ENCODE peak calls at places on chromosomes 7 and 10, in five cellular contexts. N is stomach, L is A549, F is tibial nerve, H is K562. P is an unnamed sample.

GRCh38 chr10:45660876-45661411 is 11.6 kb downstream of the ZFAND4 start:
- DNase-seq in N (no peak), L (no peak), F (no peak), H (no peak), P (no peak)

GRCh38 chr7:102152672-102153585 is 133.7 kb upstream of the SH2B2 start:
- DNase-seq in N (no peak), L (peak; percentile 94), F (no peak), H (no peak), P (no peak)

GRCh38 chr10:63200416-63200815 is 67.3 kb downstream of the NRBF2 start:
- DNase-seq in N (no peak), L (no peak), F (no peak), H (no peak), P (no peak)

GRCh38 chr10:59872892-59873463 is 33.4 kb downstream of the CCDC6 start:
- DNase-seq in N (no peak), L (peak; percentile 17), F (peak; percentile 41), H (peak; percentile 46), P (peak; percentile 92)

GRCh38 chr7:106731637-106732036 is 70.7 kb upstream of the CCDC71L start:
- DNase-seq in N (no peak), L (no peak), F (no peak), H (peak; percentile 33), P (no peak)

GRCh38 chr7:105448181-105448580 is 59.5 kb upstream of the SRPK2 start:
- DNase-seq in N (no peak), L (no peak), F (no peak), H (no peak), P (no peak)

GRCh38 chr7:14734839-14735321 is 167.7 kb downstream of the DGKB start:
- DNase-seq in N (no peak), L (no peak), F (no peak), H (no peak), P (no peak)

GRCh38 chr10:86944471-86944870 is 12.9 kb downstream of the MMRN2 start:
- DNase-seq in N (no peak), L (no peak), F (no peak), H (no peak), P (no peak)

GRCh38 chr10:125294109-125294508 is 133.7 kb upstream of the CTBP2 start:
- DNase-seq in N (no peak), L (no peak), F (no peak), H (no peak), P (no peak)

GRCh38 chr7:155451522-155452239 is 6.2 kb upstream of the EN2 start:
- DNase-seq in N (no peak), L (no peak), F (no peak), H (no peak), P (no peak)

GRCh38 chr10:98971464-98971863 is 264.2 kb downstream of the HPSE2 start:
- DNase-seq in N (no peak), L (no peak), F (no peak), H (no peak), P (no peak)

GRCh38 chr7:120276720-120277119 is 3.7 kb downstream of the KCND2 start:
- DNase-seq in N (no peak), L (no peak), F (no peak), H (no peak), P (no peak)

GRCh38 chr7:141511370-141512335 is 39.6 kb upstream of the AGK start:
- DNase-seq in N (peak; percentile 34), L (no peak), F (no peak), H (no peak), P (no peak)

GRCh38 chr10:129853236-129853946 is 110.7 kb downstream of the EBF3 start:
- DNase-seq in N (no peak), L (peak; percentile 26), F (no peak), H (no peak), P (no peak)

GRCh38 chr7:157470017-157470322 is 133.2 kb downstream of the DNAJB6 start:
- DNase-seq in N (peak; percentile 19), L (no peak), F (no peak), H (no peak), P (no peak)

GRCh38 chr7:51589111-51589510 is 272.5 kb upstream of the COBL start:
- DNase-seq in N (no peak), L (no peak), F (no peak), H (no peak), P (peak; percentile 68)

GRCh38 chr10:26215923-26216576 is 524 bp upstream of the GAD2 start:
- DNase-seq in N (no peak), L (no peak), F (no peak), H (no peak), P (peak; percentile 90)

GRCh38 chr10:31274310-31274709 is 44.7 kb upstream of the ZEB1 start:
- DNase-seq in N (no peak), L (no peak), F (no peak), H (no peak), P (no peak)

GRCh38 chr7:89332026-89332425 is 536.5 kb upstream of the TEX47 start:
- DNase-seq in N (no peak), L (no peak), F (no peak), H (no peak), P (no peak)

GRCh38 chr10:17454181-17454800 is at the start of gene ST8SIA6:
- DNase-seq in N (peak; percentile 44), L (peak; percentile 37), F (no peak), H (peak; percentile 77), P (no peak)

GRCh38 chr10:3848005-3848767 is 63.2 kb upstream of the KLF6 start:
- DNase-seq in N (no peak), L (no peak), F (no peak), H (no peak), P (no peak)
- H3K27ac ChIP-seq in N (peak overlapping the region; percentile 38), L (peak overlapping the region; percentile 22), F (peak overlapping the region; percentile 1), H (no peak overlapping the region), P (no peak overlapping the region)

GRCh38 chr10:95792874-95793285 is 36.9 kb downstream of the ENTPD1 start:
- DNase-seq in N (no peak), L (no peak), F (peak; percentile 38), H (no peak), P (no peak)

GRCh38 chr10:95792211-95792780 is 36.3 kb downstream of the ENTPD1 start:
- DNase-seq in N (no peak), L (no peak), F (no peak), H (no peak), P (no peak)

GRCh38 chr10:95789928-95790327 is 34.0 kb downstream of the ENTPD1 start:
- DNase-seq in N (no peak), L (no peak), F (no peak), H (no peak), P (no peak)

GRCh38 chr10:95790982-95791381 is 35.0 kb downstream of the ENTPD1 start:
- DNase-seq in N (no peak), L (no peak), F (no peak), H (no peak), P (no peak)

DNA sequence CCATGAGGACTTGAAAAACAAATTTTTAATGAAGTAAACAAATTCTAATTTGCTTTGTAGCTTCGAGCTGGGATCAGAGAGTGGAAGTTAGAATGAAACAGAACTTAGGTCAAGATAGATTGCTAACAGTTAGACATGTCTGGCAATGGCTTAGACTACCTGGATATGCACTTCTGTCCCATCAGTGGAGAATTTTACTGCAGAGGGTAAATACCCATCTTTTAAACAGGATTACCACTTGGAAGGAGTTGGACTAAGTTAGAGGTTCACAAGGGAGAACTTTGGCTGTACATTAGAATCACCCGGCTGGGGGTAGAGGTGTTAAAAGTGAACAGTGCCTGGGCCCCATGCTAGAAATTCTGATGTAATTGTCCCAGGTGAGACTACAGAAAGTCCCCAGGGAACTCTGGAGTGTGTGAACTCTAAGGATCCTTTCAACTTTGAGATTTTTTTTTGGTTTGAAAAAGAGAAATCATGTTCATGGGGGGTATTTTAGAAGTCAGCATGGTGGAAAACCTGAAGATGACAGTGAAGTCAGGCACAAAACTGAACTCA is 35.5 kb downstream of the ENTPD1 start:
- DNase-seq in N (no peak), L (no peak), F (no peak), H (no peak), P (no peak)
- TF ChIP-seq EP300 in N (no peak), L (no peak), F (no peak), H (no peak), P (no peak)

GRCh38 chr10:71218046-71218832 is 5.9 kb downstream of the UNC5B start:
- DNase-seq in N (peak; percentile 35), L (peak; percentile 36), F (no peak), H (no peak), P (no peak)
- H3K27ac ChIP-seq in N (peak overlapping the region; percentile 49), L (no peak overlapping the region), F (no peak overlapping the region), H (no peak overlapping the region), P (no peak overlapping the region)

GRCh38 chr10:4266387-4267083 is 481.5 kb upstream of the KLF6 start:
- DNase-seq in N (no peak), L (no peak), F (peak; percentile 62), H (no peak), P (peak; percentile 75)
- TF ChIP-seq EP300 in N (no peak), L (no peak), F (peak; percentile 92), H (no peak), P (no peak)

DNA sequence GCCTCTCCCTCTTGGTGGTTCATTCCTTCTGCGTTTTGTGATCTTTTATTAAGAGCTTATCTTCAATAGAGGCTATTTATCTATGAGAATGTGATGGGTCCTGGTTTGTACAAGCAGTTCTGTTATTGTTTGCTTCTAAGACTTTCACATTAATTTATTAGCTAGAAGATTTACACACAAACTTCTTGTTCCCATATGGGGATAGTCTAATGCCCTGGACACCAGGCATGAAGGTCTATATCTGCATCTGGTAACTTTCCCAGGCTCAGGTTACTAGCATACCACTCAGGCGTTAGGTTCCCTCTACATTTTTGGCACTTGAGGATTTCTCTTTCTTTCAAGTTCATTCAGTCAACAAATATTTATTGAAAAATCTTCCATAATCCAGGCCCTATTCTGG is 7.7 kb downstream of the XPNPEP1 start:
- DNase-seq in N (no peak), L (no peak), F (no peak), H (no peak), P (no peak)
- H3K27ac ChIP-seq in N (peak overlapping the region; percentile 66), L (no peak overlapping the region), F (no peak overlapping the region), H (no peak overlapping the region), P (no peak overlapping the region)

GRCh38 chr7:107948645-107949442 is 54.1 kb downstream of the LAMB1 start:
- DNase-seq in N (no peak), L (peak; percentile 76), F (no peak), H (no peak), P (peak; percentile 19)
- TF ChIP-seq EP300 in N (no peak), L (peak; percentile 31), F (peak; percentile 57), H (no peak), P (no peak)

DNA sequence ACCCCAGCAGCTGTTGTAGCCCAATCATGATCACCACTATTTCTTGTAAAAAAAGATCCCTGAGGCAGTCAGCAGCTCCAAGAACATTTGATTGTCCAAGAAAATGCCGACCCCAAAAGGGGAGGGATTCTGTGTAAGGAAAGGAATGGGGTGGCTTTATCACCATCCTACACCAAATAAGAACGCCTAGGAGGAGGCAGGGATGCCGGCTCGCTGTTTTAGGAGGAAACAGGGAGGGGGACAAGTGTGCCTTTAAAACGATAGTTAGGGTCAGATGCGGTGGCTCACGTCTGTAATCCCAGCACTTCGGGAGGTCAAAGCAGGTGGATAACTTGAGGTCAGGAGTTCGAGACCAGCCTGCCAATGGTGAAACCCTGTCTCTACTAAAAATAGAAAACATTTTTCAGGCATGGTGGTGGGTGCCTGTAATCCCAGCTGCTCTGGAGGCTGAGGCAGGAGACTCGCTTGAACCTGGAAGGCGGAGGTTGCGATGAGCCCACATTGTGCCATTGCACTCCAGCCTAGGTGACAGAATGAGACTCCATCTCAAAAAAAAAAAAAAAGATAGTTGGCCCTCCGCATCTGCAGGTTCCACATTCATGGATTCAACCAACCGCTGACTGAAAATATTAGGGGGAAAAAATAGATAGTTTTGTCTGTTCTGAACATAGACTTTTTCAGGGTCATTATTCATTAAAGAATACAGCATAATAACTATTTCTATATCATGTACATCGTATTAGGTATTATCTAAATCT is 63.6 kb downstream of the PDIA4 start:
- DNase-seq in N (no peak), L (peak; percentile 60), F (no peak), H (peak; percentile 63), P (no peak)
- H3K27ac ChIP-seq in N (peak overlapping the region; percentile 67), L (peak overlapping the region; percentile 61), F (peak overlapping the region; percentile 86), H (peak overlapping the region; percentile 0), P (peak overlapping the region; percentile 68)